ENCODE peak calls at places on chromosomes 13 and 19, in six cellular contexts. B, G, Z, I, O and D are unnamed samples.
A peak's percentile ranks its signal among the peaks of the same experiment; 100 is the strongest.

GRCh38 chr13:46640843-46641242 is 87.9 kb downstream of the LRCH1 start:
- DNase-seq in O (no peak), Z (no peak), G (no peak), I (no peak), B (no peak), D (peak; percentile 22)

GRCh38 chr13:58434943-58435342 is 803.4 kb downstream of the PCDH17 start:
- DNase-seq in Z (no peak), G (no peak), I (no peak), B (no peak), O (no peak), D (no peak)

GRCh38 chr13:20714563-20715339 is 11.3 kb downstream of the IL17D start:
- DNase-seq in B (no peak), I (no peak), O (no peak), G (no peak), Z (no peak), D (no peak)

GRCh38 chr19:54281008-54281728 is at the start of gene LILRB2:
- DNase-seq in O (no peak), I (no peak), B (no peak), G (no peak), Z (no peak), D (peak; percentile 73)

GRCh38 chr19:44770550-44771257 is 7.0 kb upstream of the CBLC start:
- DNase-seq in I (peak; percentile 90), Z (peak; percentile 94), B (peak; percentile 89), G (peak; percentile 99), O (peak; percentile 97), D (peak; percentile 97)

GRCh38 chr13:30025351-30025750 is 174.9 kb upstream of the UBL3 start:
- DNase-seq in O (no peak), G (no peak), B (no peak), I (no peak), Z (no peak), D (no peak)

GRCh38 chr19:15291089-15291488 is 41.2 kb downstream of the BRD4 start:
- DNase-seq in I (no peak), B (no peak), O (no peak), G (no peak), Z (no peak), D (no peak)

GRCh38 chr19:49165111-49165750 is 7.6 kb downstream of the TRPM4 start:
- DNase-seq in O (no peak), G (no peak), I (no peak), Z (no peak), B (no peak), D (no peak)

GRCh38 chr19:29001006-29001921 is 211.7 kb downstream of the UQCRFS1 start:
- DNase-seq in G (no peak), I (no peak), Z (no peak), O (no peak), B (no peak), D (peak; percentile 25)

GRCh38 chr19:14669940-14670339 is 4.7 kb downstream of the ADGRE3 start:
- DNase-seq in O (no peak), B (no peak), I (no peak), G (no peak), Z (no peak), D (no peak)

GRCh38 chr19:50266896-50267295 is 62.3 kb downstream of the KCNC3 start:
- DNase-seq in G (peak; percentile 91), O (no peak), Z (peak; percentile 50), B (no peak), I (peak; percentile 84), D (no peak)

GRCh38 chr13:88188986-88189385 is 517.8 kb downstream of the SLITRK5 start:
- DNase-seq in O (no peak), G (no peak), Z (no peak), B (no peak), I (no peak), D (no peak)

GRCh38 chr19:3730457-3730958 is 22.3 kb downstream of the TJP3 start:
- DNase-seq in I (no peak), G (no peak), Z (no peak), O (no peak), B (no peak), D (no peak)

GRCh38 chr19:16530540-16531379 is 11.5 kb downstream of the CHERP start:
- DNase-seq in Z (no peak), G (no peak), B (no peak), O (no peak), I (no peak), D (no peak)

GRCh38 chr19:16527334-16527935 is 14.8 kb downstream of the CHERP start:
- DNase-seq in Z (no peak), G (no peak), I (no peak), B (no peak), O (no peak), D (no peak)

GRCh38 chr19:16529466-16530144 is 12.6 kb downstream of the CHERP start:
- DNase-seq in B (no peak), O (no peak), Z (no peak), I (no peak), G (no peak), D (no peak)

GRCh38 chr19:16525751-16526481 is 16.3 kb downstream of the CHERP start:
- DNase-seq in I (no peak), Z (no peak), G (no peak), O (no peak), B (no peak), D (no peak)

GRCh38 chr19:16527971-16528521 is 14.2 kb downstream of the CHERP start:
- DNase-seq in I (no peak), Z (peak; percentile 61), G (peak; percentile 41), O (no peak), B (no peak), D (peak; percentile 30)
- TF ChIP-seq GABPA in I (no peak), Z (no peak), G (no peak), O (no peak), B (no peak), D (no peak)

GRCh38 chr19:6772866-6773322 is 386 bp downstream of the VAV1 start:
- DNase-seq in O (no peak), B (no peak), G (no peak), Z (no peak), I (no peak), D (no peak)

GRCh38 chr19:6773323-6773931 is 919 bp downstream of the VAV1 start:
- DNase-seq in G (no peak), Z (no peak), O (peak; percentile 64), I (no peak), B (no peak), D (peak; percentile 88)

GRCh38 chr19:6774821-6775707 is 2.6 kb downstream of the VAV1 start:
- DNase-seq in B (no peak), G (no peak), O (no peak), I (no peak), Z (no peak), D (peak; percentile 61)

GRCh38 chr19:6769006-6769637 is 1.9 kb upstream of the SH2D3A start:
- DNase-seq in G (peak; percentile 61), Z (peak; percentile 58), I (no peak), B (no peak), O (no peak), D (peak; percentile 18)

GRCh38 chr19:6772028-6772865 is at the start of gene VAV1:
- DNase-seq in Z (peak; percentile 53), O (peak; percentile 64), G (peak; percentile 88), I (no peak), B (no peak), D (peak; percentile 91)
- TF ChIP-seq GABPA in Z (no peak), O (no peak), G (no peak), I (no peak), B (no peak), D (no peak)

GRCh38 chr19:45886427-45887310 is 728 bp upstream of the IRF2BP1 start:
- DNase-seq in G (peak; percentile 93), I (no peak), O (peak; percentile 73), B (peak; percentile 88), Z (peak; percentile 94), D (peak; percentile 85)

GRCh38 chr19:45883881-45884681 is 1.9 kb downstream of the IRF2BP1 start:
- DNase-seq in O (no peak), Z (peak; percentile 19), I (no peak), B (no peak), G (no peak), D (no peak)

GRCh38 chr19:45885556-45886426 is at the start of gene IRF2BP1:
- DNase-seq in O (no peak), I (no peak), G (peak; percentile 86), Z (peak; percentile 91), B (peak; percentile 89), D (peak; percentile 95)

GRCh38 chr19:45883586-45883880 is 2.4 kb downstream of the IRF2BP1 start:
- DNase-seq in O (no peak), I (no peak), B (no peak), G (no peak), Z (no peak), D (no peak)

DNA sequence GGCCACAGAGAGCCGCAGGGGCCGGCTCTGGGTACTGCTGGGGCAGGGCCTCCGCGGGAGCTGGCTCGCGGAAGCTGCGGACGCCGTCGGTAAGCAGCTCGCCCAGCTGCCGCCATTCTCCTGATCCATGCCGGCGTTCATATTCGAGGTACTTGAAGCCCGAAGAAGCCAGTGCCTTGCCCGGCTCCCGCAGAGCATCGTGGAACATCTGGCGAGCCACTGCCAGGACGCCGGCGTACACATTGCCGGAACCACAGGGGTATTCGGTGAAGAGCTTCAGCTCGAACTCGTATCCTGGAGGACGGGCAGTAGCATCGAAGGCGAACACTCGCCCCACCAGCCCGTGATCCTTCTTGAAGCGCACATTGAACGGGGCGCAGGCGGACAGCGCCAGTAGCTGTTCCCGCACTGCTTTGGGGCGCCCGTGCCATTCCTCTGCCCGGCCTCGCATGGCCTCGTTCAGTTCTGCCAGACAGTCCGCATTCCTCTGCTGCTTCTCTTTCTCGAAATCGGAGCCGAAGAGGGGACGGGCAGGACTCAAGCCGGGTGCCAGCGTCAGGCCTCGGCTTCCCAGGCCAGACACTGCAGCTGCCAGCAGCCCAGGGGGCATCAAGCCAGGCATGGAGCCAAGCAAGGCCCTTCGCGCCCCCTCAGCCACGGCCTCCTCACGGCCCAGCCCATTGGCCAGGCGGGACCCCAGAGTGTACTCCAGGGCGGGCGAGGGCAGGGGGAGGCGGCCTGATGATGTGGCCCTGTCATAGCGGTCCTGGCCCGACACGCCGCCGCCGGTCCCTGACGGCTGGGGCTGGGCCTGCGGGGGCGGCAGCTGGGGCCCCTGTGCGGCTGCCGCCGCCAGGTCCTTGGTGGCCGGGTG is 1.0 kb downstream of the IRF2BP1 start:
- DNase-seq in O (no peak), B (no peak), I (no peak), G (peak; percentile 62), Z (peak; percentile 82), D (no peak)
- TF ChIP-seq GABPA in O (no peak), B (no peak), I (no peak), G (no peak), Z (no peak), D (no peak)

GRCh38 chr13:113881614-113882265 is 17.9 kb upstream of the GAS6 start:
- DNase-seq in O (no peak), I (no peak), G (no peak), B (no peak), Z (no peak), D (no peak)

GRCh38 chr13:113883314-113883811 is 19.5 kb upstream of the GAS6 start:
- DNase-seq in B (no peak), G (no peak), I (no peak), O (no peak), Z (no peak), D (no peak)

GRCh38 chr13:113880651-113881611 is 17.1 kb upstream of the GAS6 start:
- DNase-seq in G (no peak), O (no peak), Z (no peak), B (no peak), I (no peak), D (no peak)

GRCh38 chr13:113882716-113883115 is 18.8 kb upstream of the GAS6 start:
- DNase-seq in I (no peak), O (no peak), Z (no peak), B (no peak), G (no peak), D (no peak)

DNA sequence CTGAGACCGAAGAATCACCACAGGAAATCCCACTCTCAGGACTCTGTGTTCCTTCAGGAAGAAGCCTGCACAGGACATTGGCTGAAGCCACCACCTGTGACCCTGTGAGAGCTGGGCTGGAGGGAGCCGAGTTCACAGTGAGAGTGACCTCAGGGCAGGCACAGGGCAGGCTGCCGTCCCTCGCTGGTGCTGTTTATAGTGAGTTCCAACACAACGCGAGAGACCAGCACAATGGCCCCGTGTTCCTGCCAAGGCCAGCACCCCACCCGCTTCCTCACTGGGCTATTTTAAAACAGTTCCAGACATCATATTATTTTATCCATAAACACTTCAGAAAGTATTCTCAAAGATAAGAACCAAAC is 18.4 kb upstream of the GAS6 start:
- DNase-seq in O (no peak), B (no peak), G (no peak), I (no peak), Z (no peak), D (no peak)
- TF ChIP-seq GABPA in O (no peak), B (no peak), G (no peak), I (no peak), Z (no peak), D (no peak)